ENCODE peak calls at places on chromosome 7, in seven cellular contexts. Y is right lobe of liver, X is ovary, E is heart left ventricle, T is fibroblast of lung, C is K562, M is IMR-90. N is an unnamed sample.

GRCh38 chr7:149670288-149670687 is 103.1 kb downstream of the ZNF467 start:
- DNase-seq in Y (no peak), X (no peak), E (peak; percentile 52), T (peak; percentile 68), C (no peak), M (peak; percentile 10), N (no peak)

GRCh38 chr7:28123752-28124151 is 56.8 kb downstream of the JAZF1 start:
- DNase-seq in Y (no peak), X (no peak), E (no peak), T (no peak), C (no peak), M (no peak), N (no peak)

GRCh38 chr7:30752979-30753378 is 1.0 kb downstream of the INMT start:
- DNase-seq in Y (peak; percentile 65), X (peak; percentile 84), E (peak; percentile 90), T (peak; percentile 69), C (no peak), M (no peak), N (peak; percentile 72)

GRCh38 chr7:3722396-3722846 is 421.4 kb downstream of the SDK1 start:
- DNase-seq in Y (no peak), X (no peak), E (no peak), T (peak; percentile 21), C (peak; percentile 9), M (peak; percentile 2), N (no peak)

GRCh38 chr7:81333004-81333403 is 414.2 kb upstream of the SEMA3C start:
- DNase-seq in Y (no peak), X (no peak), E (no peak), T (peak; percentile 43), C (no peak), M (peak; percentile 76), N (no peak)

GRCh38 chr7:137527634-137528033 is 184.1 kb upstream of the PTN start:
- DNase-seq in Y (no peak), X (no peak), E (no peak), T (no peak), C (no peak), M (no peak), N (no peak)

GRCh38 chr7:26603631-26604030 is 260.8 kb downstream of the SKAP2 start:
- DNase-seq in Y (no peak), X (no peak), E (no peak), T (no peak), C (no peak), M (no peak), N (no peak)

GRCh38 chr7:131556912-131557457 is 557 bp upstream of the PODXL start:
- DNase-seq in Y (no peak), X (no peak), E (no peak), T (no peak), C (no peak), M (no peak), N (no peak)

GRCh38 chr7:131848033-131848432 is 291.6 kb upstream of the PODXL start:
- DNase-seq in Y (no peak), X (no peak), E (no peak), T (no peak), C (no peak), M (no peak), N (no peak)

DNA sequence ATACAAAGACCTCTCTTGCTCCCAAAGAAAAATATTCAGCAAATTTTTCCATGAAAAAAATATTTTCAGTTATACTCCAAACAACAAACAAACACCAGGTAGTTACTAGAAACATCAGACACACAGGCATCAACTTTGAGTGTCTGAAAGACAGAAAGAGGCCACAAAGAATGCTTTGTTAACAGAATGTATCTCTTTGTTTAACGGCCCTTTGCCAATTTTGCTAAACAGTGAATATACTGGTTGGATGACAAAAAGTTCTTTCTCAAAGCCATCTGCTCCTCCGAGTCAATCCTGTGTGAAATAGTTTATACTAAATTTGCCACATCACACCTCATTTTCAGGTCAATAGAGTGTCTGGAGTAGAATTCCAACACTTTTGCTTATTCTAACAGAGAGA is 216.7 kb upstream of the PHF14 start:
- DNase-seq in Y (no peak), X (no peak), E (no peak), T (no peak), C (no peak), M (no peak), N (no peak)
- TF ChIP-seq CTCF in Y (no peak), X (no peak), E (no peak), T (no peak), C (no peak), M (no peak), N (no peak)

GRCh38 chr7:2520131-2520807 is 695 bp downstream of the LFNG start:
- DNase-seq in Y (no peak), X (no peak), E (no peak), T (no peak), C (peak; percentile 55), M (no peak), N (peak; percentile 67)

GRCh38 chr7:2520808-2521146 is 1.2 kb downstream of the LFNG start:
- DNase-seq in Y (no peak), X (no peak), E (no peak), T (no peak), C (no peak), M (no peak), N (peak; percentile 68)

GRCh38 chr7:2522780-2523433 is 3.3 kb downstream of the LFNG start:
- DNase-seq in Y (no peak), X (no peak), E (no peak), T (no peak), C (no peak), M (no peak), N (peak; percentile 81)

GRCh38 chr7:2521952-2522591 is 2.5 kb downstream of the LFNG start:
- DNase-seq in Y (peak; percentile 53), X (no peak), E (peak; percentile 68), T (no peak), C (no peak), M (no peak), N (peak; percentile 83)

DNA sequence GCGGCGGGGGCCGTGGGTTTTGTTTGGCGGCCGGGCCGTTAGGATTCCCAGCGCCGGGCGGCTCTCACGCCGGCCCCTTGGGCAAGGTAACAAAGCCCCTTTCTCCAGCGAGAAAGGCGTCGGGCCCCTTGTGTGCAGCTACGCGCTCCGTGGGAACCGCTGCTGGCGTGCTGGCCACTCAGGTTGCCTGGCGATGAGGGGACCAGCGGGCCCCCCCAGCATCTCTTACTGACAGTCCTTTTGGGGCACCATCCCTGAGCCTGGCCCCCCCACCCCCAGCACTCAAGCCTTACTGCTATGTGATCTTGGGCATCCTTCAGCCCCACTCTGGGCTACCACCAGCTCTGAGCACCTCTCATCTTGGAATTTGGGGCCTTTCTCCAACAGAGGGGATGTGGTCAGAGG is 1.8 kb downstream of the LFNG start:
- DNase-seq in Y (no peak), X (no peak), E (no peak), T (no peak), C (no peak), M (no peak), N (no peak)
- H3K4me1 ChIP-seq in Y (no peaks in the 10 kb centered on the region), X (peaks cover 9% of the 10 kb centered on the region), E (peaks cover 43% of the 10 kb centered on the region), T (peaks cover 28% of the 10 kb centered on the region), C (peaks cover 89% of the 10 kb centered on the region), M (peaks cover 32% of the 10 kb centered on the region), N (peaks cover 59% of the 10 kb centered on the region)

GRCh38 chr7:55526329-55526728 is 46.0 kb downstream of the VOPP1 start:
- DNase-seq in Y (no peak), X (peak; percentile 24), E (no peak), T (no peak), C (no peak), M (no peak), N (no peak)
- TF ChIP-seq CTCF in Y (no peak), X (no peak), E (no peak), T (no peak), C (no peak), M (no peak), N (no peak)

GRCh38 chr7:96920713-96921112 is 84.6 kb upstream of the DLX6 start:
- DNase-seq in Y (no peak), X (no peak), E (no peak), T (no peak), C (no peak), M (no peak), N (no peak)

GRCh38 chr7:96921771-96922170 is 83.6 kb upstream of the DLX6 start:
- DNase-seq in Y (no peak), X (no peak), E (no peak), T (no peak), C (no peak), M (no peak), N (no peak)

GRCh38 chr7:96927131-96927530 is 78.2 kb upstream of the DLX6 start:
- DNase-seq in Y (no peak), X (no peak), E (no peak), T (no peak), C (no peak), M (no peak), N (no peak)

GRCh38 chr7:96920064-96920463 is 85.3 kb upstream of the DLX6 start:
- DNase-seq in Y (no peak), X (no peak), E (no peak), T (no peak), C (no peak), M (no peak), N (no peak)

DNA sequence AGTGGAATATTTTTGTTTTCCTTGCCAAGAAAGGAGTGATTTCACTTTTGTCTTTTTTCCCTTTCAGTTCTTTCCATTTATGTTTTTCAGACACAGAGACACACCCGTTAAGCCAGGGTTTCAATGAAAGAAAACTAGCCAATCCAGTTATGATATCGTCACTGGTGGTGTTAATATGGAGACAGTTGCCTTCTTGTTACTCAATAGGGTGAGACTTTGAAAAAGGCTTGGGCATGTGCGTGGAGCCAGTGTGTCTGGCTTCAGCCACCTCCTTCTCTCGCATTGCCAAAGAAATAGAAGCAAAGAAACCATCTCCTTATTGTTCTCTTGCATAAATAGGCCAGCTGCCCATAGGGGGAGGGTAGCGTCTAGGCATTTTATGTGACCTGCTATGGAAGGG is 84.1 kb upstream of the DLX6 start:
- DNase-seq in Y (no peak), X (no peak), E (no peak), T (no peak), C (no peak), M (no peak), N (no peak)
- H3K4me1 ChIP-seq in Y (no peaks in the 10 kb centered on the region), X (no peaks in the 10 kb centered on the region), E (no peaks in the 10 kb centered on the region), T (no peaks in the 10 kb centered on the region), C (no peaks in the 10 kb centered on the region), M (no peaks in the 10 kb centered on the region), N (no peaks in the 10 kb centered on the region)